ENCODE peak calls at places on chromosomes 12 and 14, in four cellular contexts. One of them, this sample, is unnamed.

GRCh38 chr14:23177181-23177580 is 6.3 kb downstream of the SLC7A8 start:
- DNase-seq in K562: no peak
- DNase-seq in HL-60: no peak
- DNase-seq in GM12878: no peak
- DNase-seq in this sample: no peak

GRCh38 chr12:65496617-65497016 is 218.1 kb downstream of the MSRB3 start:
- DNase-seq in K562: no peak
- DNase-seq in HL-60: no peak
- DNase-seq in GM12878: no peak
- DNase-seq in this sample: no peak

GRCh38 chr12:46675736-46676135 is 150.1 kb downstream of the SLC38A4 start:
- DNase-seq in K562: peak; percentile 26
- DNase-seq in HL-60: no peak
- DNase-seq in GM12878: no peak
- DNase-seq in this sample: no peak

GRCh38 chr14:52950410-52950897 is 396 bp downstream of the FERMT2 start:
- DNase-seq in K562: peak; percentile 6
- DNase-seq in HL-60: no peak
- DNase-seq in GM12878: no peak
- DNase-seq in this sample: no peak

GRCh38 chr14:47392351-47392750 is 283.1 kb downstream of the MDGA2 start:
- DNase-seq in K562: no peak
- DNase-seq in HL-60: no peak
- DNase-seq in GM12878: no peak
- DNase-seq in this sample: no peak

GRCh38 chr14:45128963-45129629 is 5.2 kb downstream of the FKBP3 start:
- DNase-seq in K562: no peak
- DNase-seq in HL-60: no peak
- DNase-seq in GM12878: no peak
- DNase-seq in this sample: no peak

GRCh38 chr14:93115920-93116675 is at the start of gene ITPK1:
- DNase-seq in K562: peak; percentile 68
- DNase-seq in HL-60: peak; percentile 30
- DNase-seq in GM12878: no peak
- DNase-seq in this sample: peak; percentile 84

GRCh38 chr14:99517046-99517642 is 35.9 kb downstream of the CCNK start:
- DNase-seq in K562: no peak
- DNase-seq in HL-60: no peak
- DNase-seq in GM12878: no peak
- DNase-seq in this sample: no peak

GRCh38 chr12:15599266-15600037 is 189.7 kb downstream of the EPS8 start:
- DNase-seq in K562: no peak
- DNase-seq in HL-60: no peak
- DNase-seq in GM12878: no peak
- DNase-seq in this sample: no peak

GRCh38 chr12:26195641-26196423 is 459 bp downstream of the SSPN start:
- DNase-seq in K562: no peak
- DNase-seq in HL-60: peak; percentile 8
- DNase-seq in GM12878: no peak
- DNase-seq in this sample: peak; percentile 14

GRCh38 chr14:33675415-33676130 is 275.3 kb downstream of the EGLN3 start:
- DNase-seq in K562: no peak
- DNase-seq in HL-60: no peak
- DNase-seq in GM12878: no peak
- DNase-seq in this sample: no peak

GRCh38 chr14:49583629-49584028 is 2.6 kb downstream of the RPS29 start:
- DNase-seq in K562: no peak
- DNase-seq in HL-60: no peak
- DNase-seq in GM12878: no peak
- DNase-seq in this sample: no peak

DNA sequence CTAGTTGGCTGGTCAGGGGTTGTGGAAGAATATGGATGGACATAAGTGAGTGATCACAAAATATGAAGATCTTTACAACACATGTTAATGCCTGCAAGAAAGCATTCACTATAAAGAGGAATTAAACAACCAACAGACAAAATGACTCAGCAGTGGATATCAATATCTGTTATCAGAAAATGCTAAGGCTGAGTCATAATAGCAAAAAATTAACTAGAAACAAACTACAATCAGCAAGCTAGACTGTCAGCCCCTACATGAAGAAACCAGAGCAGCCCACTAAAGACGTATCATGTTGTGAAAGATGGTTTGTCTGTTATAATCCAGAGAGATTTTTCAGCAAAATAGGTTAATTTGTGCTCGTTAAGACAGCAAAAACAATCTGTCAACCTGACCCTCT is 472.9 kb downstream of the NELL2 start:
- DNase-seq in K562: no peak
- DNase-seq in HL-60: no peak
- DNase-seq in GM12878: no peak
- DNase-seq in this sample: no peak
- TF ChIP-seq SPI1 in K562: no peak
- TF ChIP-seq SPI1 in HL-60: no peak
- TF ChIP-seq SPI1 in GM12878: no peak
- TF ChIP-seq SPI1 in this sample: no peak

GRCh38 chr14:82432531-82432930 is 898.9 kb upstream of the SEL1L start:
- DNase-seq in K562: no peak
- DNase-seq in HL-60: no peak
- DNase-seq in GM12878: no peak
- DNase-seq in this sample: no peak
- TF ChIP-seq SPI1 in K562: no peak
- TF ChIP-seq SPI1 in HL-60: no peak
- TF ChIP-seq SPI1 in GM12878: no peak
- TF ChIP-seq SPI1 in this sample: no peak

GRCh38 chr12:130013771-130014484 is 110.1 kb upstream of the TMEM132D start:
- DNase-seq in K562: peak; percentile 72
- DNase-seq in HL-60: peak; percentile 50
- DNase-seq in GM12878: no peak
- DNase-seq in this sample: peak; percentile 60
- TF ChIP-seq SPI1 in K562: no peak
- TF ChIP-seq SPI1 in HL-60: no peak
- TF ChIP-seq SPI1 in GM12878: no peak
- TF ChIP-seq SPI1 in this sample: no peak

DNA sequence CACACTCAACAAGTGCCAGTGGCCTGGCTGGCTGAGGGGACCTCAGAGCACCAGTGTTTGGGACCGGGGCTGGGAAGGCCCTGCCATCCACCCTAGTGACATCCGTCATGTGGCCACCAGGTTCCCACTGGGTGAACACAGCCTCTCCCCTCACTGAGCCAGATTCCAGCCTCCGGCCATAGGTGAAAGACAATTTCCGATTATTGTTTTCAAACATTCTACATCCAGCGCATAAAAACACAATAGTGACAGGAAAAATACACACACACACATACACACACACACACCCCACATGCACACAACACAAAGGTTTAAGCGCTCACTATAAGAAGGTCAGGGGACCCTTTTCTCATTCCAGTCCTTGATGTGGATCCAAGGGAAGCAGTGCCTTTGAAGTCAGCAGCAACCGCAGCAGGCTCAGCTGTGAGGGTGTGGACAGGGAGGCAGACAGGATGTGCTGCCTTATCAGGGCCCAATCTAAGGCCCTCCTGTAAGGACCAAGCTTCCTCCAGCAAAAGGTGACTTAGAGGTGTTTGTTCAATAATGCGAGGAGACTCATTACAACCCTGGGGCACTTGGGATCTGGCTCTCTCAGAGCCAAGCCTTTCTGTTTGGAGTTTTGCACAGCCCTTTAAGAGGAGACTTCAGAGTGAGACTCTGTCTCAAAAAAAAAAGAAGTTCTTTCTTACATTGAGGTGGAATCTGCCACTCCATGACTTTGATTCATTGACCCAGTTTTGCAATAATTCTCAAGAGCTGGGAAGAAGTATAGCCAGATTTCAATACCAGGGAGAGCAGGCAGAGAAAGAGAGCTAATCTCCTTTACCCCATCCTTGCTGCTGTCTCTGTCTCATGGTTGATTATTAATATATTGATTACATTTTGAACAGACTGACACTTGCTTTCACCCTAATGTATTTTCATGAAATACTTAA is 227.8 kb downstream of the ZFP36L1 start:
- DNase-seq in K562: peak; percentile 30
- DNase-seq in HL-60: no peak
- DNase-seq in GM12878: no peak
- DNase-seq in this sample: no peak
- TF ChIP-seq SPI1 in K562: no peak
- TF ChIP-seq SPI1 in HL-60: no peak
- TF ChIP-seq SPI1 in GM12878: no peak
- TF ChIP-seq SPI1 in this sample: no peak

GRCh38 chr12:130990034-130990433 is 36.3 kb downstream of the ADGRD1 start:
- DNase-seq in K562: no peak
- DNase-seq in HL-60: no peak
- DNase-seq in GM12878: no peak
- DNase-seq in this sample: no peak
- TF ChIP-seq SPI1 in K562: no peak
- TF ChIP-seq SPI1 in HL-60: no peak
- TF ChIP-seq SPI1 in GM12878: no peak
- TF ChIP-seq SPI1 in this sample: no peak

GRCh38 chr12:103495158-103495782 is 498 bp downstream of the C12orf42 start:
- DNase-seq in K562: peak; percentile 28
- DNase-seq in HL-60: no peak
- DNase-seq in GM12878: no peak
- DNase-seq in this sample: peak; percentile 63
- TF ChIP-seq SPI1 in K562: no peak
- TF ChIP-seq SPI1 in HL-60: no peak
- TF ChIP-seq SPI1 in GM12878: no peak
- TF ChIP-seq SPI1 in this sample: no peak

GRCh38 chr12:13241833-13242232 is 45.3 kb downstream of the EMP1 start:
- DNase-seq in K562: no peak
- DNase-seq in HL-60: no peak
- DNase-seq in GM12878: no peak
- DNase-seq in this sample: no peak
- TF ChIP-seq SPI1 in K562: no peak
- TF ChIP-seq SPI1 in HL-60: no peak
- TF ChIP-seq SPI1 in GM12878: no peak
- TF ChIP-seq SPI1 in this sample: no peak

GRCh38 chr12:75390899-75391538 is at the start of gene GLIPR1L2:
- DNase-seq in K562: peak; percentile 80
- DNase-seq in HL-60: peak; percentile 96
- DNase-seq in GM12878: peak; percentile 86
- DNase-seq in this sample: peak; percentile 50
- TF ChIP-seq SPI1 in K562: no peak
- TF ChIP-seq SPI1 in HL-60: no peak
- TF ChIP-seq SPI1 in GM12878: no peak
- TF ChIP-seq SPI1 in this sample: no peak

GRCh38 chr12:93079271-93079670 is 150.2 kb upstream of the EEA1 start:
- DNase-seq in K562: no peak
- DNase-seq in HL-60: no peak
- DNase-seq in GM12878: no peak
- DNase-seq in this sample: no peak
- TF ChIP-seq SPI1 in K562: no peak
- TF ChIP-seq SPI1 in HL-60: no peak
- TF ChIP-seq SPI1 in GM12878: no peak
- TF ChIP-seq SPI1 in this sample: no peak

This sample was measured in GM12891.